ENCODE peak calls at places on chromosomes 2 and 18, in ten cellular contexts. N is stomach, I is SK-N-SH, Z is HCT116, A is HepG2, W is transverse colon, C is upper lobe of left lung, Q is endothelial cell of umbilical vein, D is SK-N-MC, H is H1. T is an unnamed sample.
A peak's percentile ranks its signal among the peaks of the same experiment; 100 is the strongest.

GRCh38 chr18:32831781-32832180 is 59.0 kb upstream of the KLHL14 start:
- DNase-seq in C (no peak), D (no peak), A (no peak), Z (no peak), W (no peak), I (no peak), H (no peak), N (no peak), Q (no peak), T (no peak)

GRCh38 chr2:96839288-96839874 is 4.4 kb downstream of the ANKRD23 start:
- DNase-seq in Q (no peak), W (peak; percentile 85), N (peak; percentile 82), I (no peak), C (peak; percentile 93), Z (no peak), D (no peak), H (peak; percentile 64), A (no peak), T (no peak)

GRCh38 chr18:3256693-3257626 is 5.0 kb upstream of the MYL12B start:
- DNase-seq in Q (peak; percentile 32), I (no peak), C (no peak), D (no peak), N (peak; percentile 49), A (peak; percentile 84), W (no peak), H (no peak), Z (no peak), T (no peak)

GRCh38 chr2:112092286-112093041 is 37.4 kb downstream of the TMEM87B start:
- DNase-seq in C (no peak), W (no peak), Q (peak; percentile 89), D (no peak), H (no peak), N (no peak), A (no peak), Z (no peak), I (no peak), T (no peak)

GRCh38 chr18:40687401-40687800 is 1267.6 kb upstream of the PIK3C3 start:
- DNase-seq in D (no peak), H (no peak), N (no peak), A (no peak), Q (no peak), Z (no peak), W (no peak), C (no peak), I (no peak), T (no peak)

GRCh38 chr18:30763913-30764350 is 278.6 kb downstream of the DSC3 start:
- DNase-seq in A (no peak), W (no peak), H (no peak), Z (no peak), C (no peak), N (no peak), I (no peak), D (no peak), Q (no peak), T (no peak)

GRCh38 chr18:45785015-45785597 is 40.4 kb upstream of the SIGLEC15 start:
- DNase-seq in N (no peak), W (peak; percentile 20), I (no peak), C (no peak), D (no peak), A (no peak), H (no peak), Q (no peak), Z (no peak), T (peak; percentile 44)

GRCh38 chr2:143426296-143426695 is 297.1 kb downstream of the ARHGAP15 start:
- DNase-seq in D (no peak), N (no peak), I (no peak), W (no peak), C (no peak), Z (no peak), H (no peak), A (no peak), Q (no peak), T (no peak)

GRCh38 chr2:128621074-128621473 is 302.4 kb upstream of the HS6ST1 start:
- DNase-seq in D (no peak), Z (no peak), A (no peak), H (no peak), N (no peak), W (no peak), C (no peak), Q (no peak), I (no peak), T (no peak)

GRCh38 chr2:189579585-189579984 is 1.0 kb downstream of the SLC40A1 start:
- DNase-seq in Q (peak; percentile 48), Z (no peak), I (no peak), N (no peak), C (no peak), A (no peak), W (no peak), D (no peak), H (no peak), T (no peak)

GRCh38 chr2:239790721-239791120 is 234.4 kb downstream of the NDUFA10 start:
- DNase-seq in Q (no peak), N (peak; percentile 10), I (no peak), H (peak; percentile 19), D (no peak), Z (no peak), A (no peak), C (no peak), W (peak; percentile 2), T (no peak)

GRCh38 chr2:16671760-16672159 is 6.1 kb upstream of the CYRIA start:
- DNase-seq in Z (no peak), A (no peak), D (no peak), Q (peak; percentile 54), C (no peak), H (no peak), W (no peak), N (peak; percentile 36), I (no peak), T (no peak)

GRCh38 chr18:45974088-45974536 is 7.0 kb upstream of the EPG5 start:
- DNase-seq in H (no peak), C (no peak), W (peak; percentile 71), Q (peak; percentile 71), Z (peak; percentile 63), I (peak; percentile 57), D (peak; percentile 73), N (peak; percentile 66), A (peak; percentile 67), T (no peak)

GRCh38 chr2:59249441-59250330 is 1008.6 kb upstream of the FANCL start:
- DNase-seq in Z (no peak), A (no peak), H (no peak), Q (no peak), N (no peak), W (no peak), D (no peak), I (no peak), C (peak; percentile 14), T (no peak)

GRCh38 chr2:229715895-229716507 is 1.6 kb upstream of the DNER start:
- DNase-seq in I (peak; percentile 48), N (no peak), Q (peak; percentile 10), D (no peak), W (peak; percentile 9), Z (peak; percentile 64), C (no peak), H (peak; percentile 61), A (peak; percentile 34), T (no peak)

GRCh38 chr2:54522624-54523281 is 66.6 kb downstream of the SPTBN1 start:
- DNase-seq in W (peak; percentile 67), A (peak; percentile 86), Q (peak; percentile 44), D (no peak), N (peak; percentile 59), C (peak; percentile 66), Z (peak; percentile 60), H (peak; percentile 68), I (peak; percentile 60), T (no peak)
- H3K27ac ChIP-seq in W (no peak overlapping the region), A (no peak overlapping the region), Q (no peak overlapping the region), D (no peak overlapping the region), N (no peak overlapping the region), C (peak overlapping the region; percentile 74), Z (no peak overlapping the region), H (no peak overlapping the region), I (no peak overlapping the region), T (no peak overlapping the region)

GRCh38 chr2:217916504-217917254 is 86.1 kb downstream of the TNS1 start:
- DNase-seq in C (no peak), N (no peak), D (no peak), Z (no peak), I (no peak), A (no peak), Q (no peak), H (no peak), W (no peak), T (no peak)
- TF ChIP-seq POLR2AphosphoS5 in C (peak; percentile 79), N (peak; percentile 21), D (no peak), Z (no peak), I (no peak), A (no peak), Q (no peak), H (no peak), W (peak; percentile 16), T (no peak)

DNA sequence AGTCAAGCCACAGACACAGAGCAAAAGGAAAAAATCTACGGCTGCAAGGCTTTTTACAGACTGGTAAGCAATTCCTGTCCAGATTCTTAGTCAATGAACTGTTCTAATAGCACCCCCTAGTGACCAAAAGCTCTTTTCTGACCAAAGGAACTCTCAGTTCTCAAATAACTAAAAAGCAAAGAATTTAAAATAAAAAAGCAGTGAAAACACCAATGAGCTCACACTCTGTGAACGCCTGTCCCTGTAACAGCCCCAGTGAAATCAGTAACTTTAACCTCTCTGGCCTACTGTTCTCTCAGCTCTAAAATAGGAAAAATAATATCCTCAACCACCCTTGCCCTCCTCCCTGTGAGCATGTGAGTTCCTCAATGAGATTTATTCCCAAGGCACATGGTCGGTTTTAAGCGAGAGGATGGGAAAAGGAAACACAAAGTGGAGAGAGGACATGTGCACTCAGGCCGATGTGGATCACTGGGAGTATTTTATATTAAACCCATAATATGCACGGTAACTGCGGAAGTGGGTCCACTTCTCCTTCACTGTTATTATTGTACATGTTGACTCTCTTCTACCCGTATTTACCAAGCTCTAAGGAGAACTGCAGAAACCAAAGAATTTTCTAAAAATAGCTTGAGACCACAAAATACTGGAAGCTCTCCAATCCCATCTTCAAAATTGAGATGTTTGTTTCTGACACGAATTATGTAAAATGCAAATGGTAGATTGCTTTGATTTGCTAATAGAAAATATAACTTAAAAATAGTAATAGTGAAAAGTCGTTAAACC is 128.5 kb downstream of the STK39 start:
- DNase-seq in C (no peak), A (peak; percentile 71), I (peak; percentile 17), Q (peak; percentile 77), N (no peak), D (peak; percentile 93), Z (peak; percentile 21), W (no peak), H (peak; percentile 52), T (no peak)
- H3K27ac ChIP-seq in C (peak overlapping the region; percentile 33), A (no peak overlapping the region), I (peak overlapping the region; percentile 9), Q (no peak overlapping the region), N (no peak overlapping the region), D (peak overlapping the region; percentile 94), Z (peak overlapping the region; percentile 13), W (no peak overlapping the region), H (no peak overlapping the region), T (no peak overlapping the region)

GRCh38 chr2:27264753-27265535 is 2.1 kb upstream of the SLC30A3 start:
- DNase-seq in I (peak; percentile 100), A (peak; percentile 73), H (peak; percentile 89), N (peak; percentile 70), Q (peak; percentile 87), W (peak; percentile 66), Z (peak; percentile 54), D (no peak), C (peak; percentile 92), T (no peak)
- TF ChIP-seq POLR2AphosphoS5 in I (no peak), A (no peak), H (peak; percentile 29), N (no peak), Q (peak; percentile 51), W (no peak), Z (peak; percentile 56), D (no peak), C (no peak), T (no peak)

GRCh38 chr2:101116348-101116747 is 34.8 kb downstream of the TBC1D8 start:
- DNase-seq in I (no peak), N (no peak), W (no peak), A (no peak), Q (no peak), D (no peak), Z (no peak), H (no peak), C (no peak), T (no peak)
- H3K27ac ChIP-seq in I (no peak overlapping the region), N (peak overlapping the region; percentile 87), W (no peak overlapping the region), A (peak overlapping the region; percentile 100), Q (no peak overlapping the region), D (no peak overlapping the region), Z (no peak overlapping the region), H (no peak overlapping the region), C (peak overlapping the region; percentile 87), T (no peak overlapping the region)

T was measured in vagina.